ENCODE peak calls at places on chromosomes 4 and X, in six cellular contexts. One of them, this sample, is unnamed.

GRCh38 chrX:123959281-123960063 is 2.0 kb upstream of the STAG2 start:
- DNase-seq in GM23248: peak; percentile 61
- DNase-seq in OCI-LY7: peak; percentile 31
- DNase-seq in Karpas-422: no peak
- DNase-seq in H1: no peak
- DNase-seq in astrocyte: no peak
- DNase-seq in this sample: peak; percentile 22

GRCh38 chrX:96455078-96455477 is 229.6 kb upstream of the DIAPH2 start:
- DNase-seq in GM23248: no peak
- DNase-seq in OCI-LY7: no peak
- DNase-seq in Karpas-422: no peak
- DNase-seq in H1: no peak
- DNase-seq in astrocyte: no peak
- DNase-seq in this sample: no peak

GRCh38 chr4:4227510-4228355 is 1.0 kb upstream of the OTOP1 start:
- DNase-seq in GM23248: no peak
- DNase-seq in OCI-LY7: no peak
- DNase-seq in Karpas-422: no peak
- DNase-seq in H1: no peak
- DNase-seq in astrocyte: no peak
- DNase-seq in this sample: no peak

GRCh38 chrX:8034058-8034457 is 106.8 kb upstream of the PNPLA4 start:
- DNase-seq in GM23248: no peak
- DNase-seq in OCI-LY7: no peak
- DNase-seq in Karpas-422: no peak
- DNase-seq in H1: no peak
- DNase-seq in astrocyte: no peak
- DNase-seq in this sample: no peak

GRCh38 chr4:109046549-109047171 is 255.8 kb downstream of the COL25A1 start:
- DNase-seq in GM23248: peak; percentile 66
- DNase-seq in OCI-LY7: no peak
- DNase-seq in Karpas-422: no peak
- DNase-seq in H1: no peak
- DNase-seq in astrocyte: peak; percentile 73
- DNase-seq in this sample: no peak

GRCh38 chr4:96343836-96344235 is 503.9 kb downstream of the PDHA2 start:
- DNase-seq in GM23248: no peak
- DNase-seq in OCI-LY7: no peak
- DNase-seq in Karpas-422: no peak
- DNase-seq in H1: no peak
- DNase-seq in astrocyte: no peak
- DNase-seq in this sample: no peak

GRCh38 chr4:122663814-122664610 is 43.1 kb upstream of the IL21 start:
- DNase-seq in GM23248: peak; percentile 69
- DNase-seq in OCI-LY7: no peak
- DNase-seq in Karpas-422: no peak
- DNase-seq in H1: no peak
- DNase-seq in astrocyte: peak; percentile 43
- DNase-seq in this sample: no peak

GRCh38 chr4:126853715-126854114 is 779.0 kb upstream of the INTU start:
- DNase-seq in GM23248: no peak
- DNase-seq in OCI-LY7: no peak
- DNase-seq in Karpas-422: no peak
- DNase-seq in H1: no peak
- DNase-seq in astrocyte: no peak
- DNase-seq in this sample: no peak

GRCh38 chr4:119873794-119874325 is 192.8 kb downstream of the MAD2L1 start:
- DNase-seq in GM23248: no peak
- DNase-seq in OCI-LY7: no peak
- DNase-seq in Karpas-422: no peak
- DNase-seq in H1: no peak
- DNase-seq in astrocyte: no peak
- DNase-seq in this sample: no peak

GRCh38 chr4:39510348-39510929 is 16.8 kb downstream of the UGDH start:
- DNase-seq in GM23248: no peak
- DNase-seq in OCI-LY7: no peak
- DNase-seq in Karpas-422: no peak
- DNase-seq in H1: no peak
- DNase-seq in astrocyte: no peak
- DNase-seq in this sample: no peak

GRCh38 chr4:15084780-15085179 is 82.5 kb downstream of the CPEB2 start:
- DNase-seq in GM23248: no peak
- DNase-seq in OCI-LY7: no peak
- DNase-seq in Karpas-422: no peak
- DNase-seq in H1: no peak
- DNase-seq in astrocyte: no peak
- DNase-seq in this sample: no peak

GRCh38 chr4:80140237-80140636 is 57.1 kb upstream of the PRDM8 start:
- DNase-seq in GM23248: no peak
- DNase-seq in OCI-LY7: no peak
- DNase-seq in Karpas-422: no peak
- DNase-seq in H1: no peak
- DNase-seq in astrocyte: no peak
- DNase-seq in this sample: no peak

DNA sequence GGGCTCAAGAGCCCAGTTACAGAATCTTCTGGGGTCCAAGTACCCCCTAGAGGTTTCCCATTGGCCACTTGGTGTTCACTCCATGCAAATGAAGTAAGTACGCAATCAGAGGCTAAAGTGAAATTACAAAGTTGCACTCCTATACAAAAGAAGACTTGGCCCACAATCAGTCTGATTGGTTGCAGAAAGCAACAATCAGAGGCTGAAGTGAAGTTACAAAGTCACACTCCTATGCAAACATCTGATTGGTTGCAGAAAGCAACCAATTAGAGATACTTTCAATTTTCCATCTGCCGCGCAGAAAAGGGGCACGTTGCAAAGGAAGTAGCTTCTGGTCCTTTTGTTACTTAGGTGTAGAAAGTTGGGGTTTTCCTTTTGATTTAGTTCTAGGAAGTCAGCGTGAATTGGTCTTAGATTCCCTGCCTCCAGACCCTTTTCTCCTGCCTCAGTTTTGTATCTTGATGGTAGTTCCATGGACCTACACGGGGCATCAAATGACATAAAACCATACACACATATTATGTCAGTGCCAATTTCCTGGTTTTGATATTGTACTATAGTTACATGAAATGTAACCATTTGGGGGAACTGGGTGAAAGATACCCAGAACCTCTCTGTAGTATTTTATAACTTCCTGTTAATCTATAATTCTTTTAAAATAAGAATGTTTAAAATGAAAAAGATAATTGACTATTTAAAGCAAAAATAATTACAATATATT is 12.4 kb upstream of the PIN4 start:
- DNase-seq in GM23248: peak; percentile 8
- DNase-seq in OCI-LY7: no peak
- DNase-seq in Karpas-422: peak; percentile 2
- DNase-seq in H1: no peak
- DNase-seq in astrocyte: no peak
- DNase-seq in this sample: no peak
- H3K4me2 ChIP-seq in GM23248: peak overlapping the region; percentile 57
- H3K4me2 ChIP-seq in OCI-LY7: no peak overlapping the region
- H3K4me2 ChIP-seq in Karpas-422: no peak overlapping the region
- H3K4me2 ChIP-seq in H1: no peak overlapping the region
- H3K4me2 ChIP-seq in astrocyte: no peak overlapping the region
- H3K4me2 ChIP-seq in this sample: no peak overlapping the region

DNA sequence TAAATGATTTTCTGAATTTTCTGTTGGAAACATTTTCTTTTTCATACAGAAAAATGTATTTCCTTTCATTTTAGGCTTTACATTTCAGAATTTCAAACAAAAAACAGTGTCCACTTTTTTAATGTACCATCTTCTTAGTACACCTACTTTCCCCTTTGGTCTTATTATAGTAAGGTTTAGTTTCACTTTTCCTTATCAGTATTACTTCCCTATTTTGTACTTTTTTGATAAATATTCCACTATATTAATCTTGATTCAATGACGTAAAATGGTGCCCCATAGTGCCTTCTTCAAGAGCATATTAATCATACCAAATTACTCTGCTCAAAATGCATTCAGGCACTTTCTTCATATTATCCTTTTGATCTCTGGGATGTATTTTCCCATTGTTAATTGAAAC is 52.5 kb downstream of the BANK1 start:
- DNase-seq in GM23248: no peak
- DNase-seq in OCI-LY7: no peak
- DNase-seq in Karpas-422: no peak
- DNase-seq in H1: no peak
- DNase-seq in astrocyte: no peak
- DNase-seq in this sample: no peak
- H2AFZ ChIP-seq in GM23248: no peak overlapping the region
- H2AFZ ChIP-seq in OCI-LY7: no peak overlapping the region
- H2AFZ ChIP-seq in Karpas-422: no peak overlapping the region
- H2AFZ ChIP-seq in H1: no peak overlapping the region
- H2AFZ ChIP-seq in astrocyte: no peak overlapping the region
- H2AFZ ChIP-seq in this sample: no peak overlapping the region

DNA sequence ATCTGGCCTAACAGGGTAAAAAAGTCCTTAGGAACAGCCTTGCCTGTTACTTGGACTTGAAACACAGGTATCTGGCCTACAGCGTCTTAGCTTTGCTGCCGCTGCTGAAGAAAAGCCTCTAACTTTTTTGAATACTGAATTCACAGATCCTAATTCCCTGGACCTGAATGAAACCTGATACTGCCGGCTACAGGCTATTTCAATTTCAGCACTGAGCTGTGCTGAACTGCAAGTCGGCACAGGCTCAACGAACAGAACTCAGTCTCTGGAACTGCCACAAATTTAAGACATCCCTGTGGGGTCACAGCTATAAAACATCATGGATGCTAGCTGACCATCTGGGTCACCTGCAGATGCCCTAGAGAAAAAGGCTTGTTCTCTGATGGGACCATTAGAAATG is 7.2 kb downstream of the NR0B1 start:
- DNase-seq in GM23248: peak; percentile 42
- DNase-seq in OCI-LY7: no peak
- DNase-seq in Karpas-422: no peak
- DNase-seq in H1: no peak
- DNase-seq in astrocyte: peak; percentile 18
- DNase-seq in this sample: no peak
- H3K4me2 ChIP-seq in GM23248: no peak overlapping the region
- H3K4me2 ChIP-seq in OCI-LY7: no peak overlapping the region
- H3K4me2 ChIP-seq in Karpas-422: no peak overlapping the region
- H3K4me2 ChIP-seq in H1: no peak overlapping the region
- H3K4me2 ChIP-seq in astrocyte: no peak overlapping the region
- H3K4me2 ChIP-seq in this sample: no peak overlapping the region

GRCh38 chrX:53081925-53082772 is at the start of gene TSPYL2:
- DNase-seq in GM23248: peak; percentile 93
- DNase-seq in OCI-LY7: peak; percentile 91
- DNase-seq in Karpas-422: peak; percentile 96
- DNase-seq in H1: peak; percentile 90
- DNase-seq in astrocyte: peak; percentile 95
- DNase-seq in this sample: peak; percentile 94
- H2AFZ ChIP-seq in GM23248: no peak within 1 kb of the TSS
- H2AFZ ChIP-seq in OCI-LY7: peak within 1 kb of the TSS; percentile 64
- H2AFZ ChIP-seq in Karpas-422: no peak within 1 kb of the TSS
- H2AFZ ChIP-seq in H1: no peak within 1 kb of the TSS
- H2AFZ ChIP-seq in astrocyte: no peak within 1 kb of the TSS
- H2AFZ ChIP-seq in this sample: peak within 1 kb of the TSS; percentile 68

GRCh38 chr4:73452953-73453700 is 17.1 kb downstream of the AFP start:
- DNase-seq in GM23248: no peak
- DNase-seq in OCI-LY7: no peak
- DNase-seq in Karpas-422: no peak
- DNase-seq in H1: no peak
- DNase-seq in astrocyte: peak; percentile 32
- DNase-seq in this sample: no peak

GRCh38 chr4:73450398-73451004 is 14.5 kb downstream of the AFP start:
- DNase-seq in GM23248: peak; percentile 95
- DNase-seq in OCI-LY7: no peak
- DNase-seq in Karpas-422: no peak
- DNase-seq in H1: no peak
- DNase-seq in astrocyte: peak; percentile 98
- DNase-seq in this sample: no peak

GRCh38 chr4:73451404-73451803 is 15.4 kb downstream of the AFP start:
- DNase-seq in GM23248: peak; percentile 58
- DNase-seq in OCI-LY7: no peak
- DNase-seq in Karpas-422: no peak
- DNase-seq in H1: no peak
- DNase-seq in astrocyte: peak; percentile 85
- DNase-seq in this sample: no peak

GRCh38 chr4:73453701-73454005 is 17.6 kb downstream of the AFP start:
- DNase-seq in GM23248: no peak
- DNase-seq in OCI-LY7: no peak
- DNase-seq in Karpas-422: no peak
- DNase-seq in H1: no peak
- DNase-seq in astrocyte: peak; percentile 23
- DNase-seq in this sample: no peak

GRCh38 chr4:73451978-73452747 is 16.1 kb downstream of the AFP start:
- DNase-seq in GM23248: peak; percentile 42
- DNase-seq in OCI-LY7: no peak
- DNase-seq in Karpas-422: no peak
- DNase-seq in H1: no peak
- DNase-seq in astrocyte: no peak
- DNase-seq in this sample: no peak
- H3K4me2 ChIP-seq in GM23248: no peak overlapping the region
- H3K4me2 ChIP-seq in OCI-LY7: no peak overlapping the region
- H3K4me2 ChIP-seq in Karpas-422: no peak overlapping the region
- H3K4me2 ChIP-seq in H1: peak overlapping the region; percentile 62
- H3K4me2 ChIP-seq in astrocyte: no peak overlapping the region
- H3K4me2 ChIP-seq in this sample: no peak overlapping the region

DNA sequence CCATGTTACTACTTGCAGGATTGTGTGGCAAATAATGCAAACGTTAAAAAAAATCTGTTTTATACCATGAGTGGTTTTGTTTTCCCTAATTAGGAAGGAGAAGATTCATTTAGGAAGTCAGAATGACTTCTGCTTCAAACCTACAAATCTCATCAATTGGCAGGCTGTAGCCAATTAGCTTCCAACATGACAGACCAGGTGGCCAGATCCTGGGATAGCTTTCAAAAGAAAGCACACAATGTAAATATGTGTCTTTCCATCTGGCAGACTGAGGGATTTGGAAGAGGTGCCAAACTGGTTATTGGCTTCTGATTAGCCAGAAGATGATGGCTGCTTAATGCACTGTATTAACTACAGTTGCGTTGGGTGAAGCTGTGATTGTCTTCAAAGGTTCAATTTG is 432.8 kb downstream of the ANKRD50 start:
- DNase-seq in GM23248: no peak
- DNase-seq in OCI-LY7: no peak
- DNase-seq in Karpas-422: no peak
- DNase-seq in H1: no peak
- DNase-seq in astrocyte: no peak
- DNase-seq in this sample: no peak
- H2AFZ ChIP-seq in GM23248: peak overlapping the region; percentile 30
- H2AFZ ChIP-seq in OCI-LY7: no peak overlapping the region
- H2AFZ ChIP-seq in Karpas-422: no peak overlapping the region
- H2AFZ ChIP-seq in H1: no peak overlapping the region
- H2AFZ ChIP-seq in astrocyte: no peak overlapping the region
- H2AFZ ChIP-seq in this sample: no peak overlapping the region

DNA sequence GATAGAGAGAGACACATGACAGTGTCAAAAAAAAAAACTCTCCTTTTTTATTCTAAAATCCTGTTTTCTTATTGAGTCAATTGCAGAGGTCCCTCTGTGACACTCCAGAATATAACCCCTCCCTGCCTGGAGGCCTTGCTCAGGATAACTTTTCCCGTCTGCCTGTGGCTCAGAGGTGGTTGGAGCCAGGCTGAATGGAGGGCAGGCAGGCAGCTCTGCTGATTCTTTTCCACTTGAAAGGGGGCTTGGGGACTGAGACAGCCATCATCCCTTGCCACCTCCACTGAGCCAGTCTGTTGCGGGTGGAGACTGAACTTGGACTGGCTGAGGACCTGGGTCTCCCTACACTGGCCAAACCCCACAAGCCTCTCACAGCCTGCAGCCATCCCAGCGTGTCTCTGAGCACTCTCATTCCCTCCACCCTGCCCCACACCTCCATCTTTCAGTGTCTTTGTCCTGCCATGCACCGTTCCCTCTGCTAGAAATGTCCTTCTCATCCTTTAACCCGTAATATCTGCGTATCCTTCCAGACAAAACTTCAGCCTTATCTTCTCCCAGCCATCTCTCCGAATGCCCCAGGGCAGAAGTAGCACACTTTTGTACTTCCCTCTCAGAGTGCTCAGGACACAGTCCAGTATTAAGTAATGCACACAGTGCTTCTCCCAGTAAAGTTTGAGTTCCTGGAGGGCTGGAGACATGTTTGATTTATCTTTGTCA is 139.9 kb downstream of the CHIC2 start:
- DNase-seq in GM23248: no peak
- DNase-seq in OCI-LY7: no peak
- DNase-seq in Karpas-422: no peak
- DNase-seq in H1: no peak
- DNase-seq in astrocyte: no peak
- DNase-seq in this sample: no peak
- H3K4me2 ChIP-seq in GM23248: no peak overlapping the region
- H3K4me2 ChIP-seq in OCI-LY7: no peak overlapping the region
- H3K4me2 ChIP-seq in Karpas-422: no peak overlapping the region
- H3K4me2 ChIP-seq in H1: peak overlapping the region; percentile 11
- H3K4me2 ChIP-seq in astrocyte: no peak overlapping the region
- H3K4me2 ChIP-seq in this sample: no peak overlapping the region

This sample was measured in DND-41.